ENCODE peak calls at places on chromosomes 11 and 22, in seven cellular contexts. S is AG09309; N is lower lobe of right lung; H is activated CD8-positive, alpha-beta T cell treated with anti-CD3 and anti-CD28 coated beads for 36 hours; K is GM12878; W is fibroblast of mammary gland; B is AG10803. T is an unnamed sample.

GRCh38 chr22:38832005-38832978 is 11.5 kb downstream of the NPTXR start:
- DNase-seq in S (no peak), N (peak), H (no peak), K (no peak), W (no peak), B (no peak), T (no peak)

GRCh38 chr22:50444663-50445062 is 30.2 kb downstream of the SBF1 start:
- DNase-seq in S (peak), N (peak), H (no peak), K (no peak), W (peak), B (peak), T (peak)

GRCh38 chr22:22870577-22871398 is 16.8 kb upstream of the IGLL5 start:
- DNase-seq in S (no peak), N (no peak), H (no peak), K (no peak), W (no peak), B (no peak), T (no peak)

GRCh38 chr11:35919244-35919643 is 24.6 kb upstream of the LDLRAD3 start:
- DNase-seq in S (no peak), N (no peak), H (no peak), K (no peak), W (no peak), B (no peak), T (no peak)

GRCh38 chr22:43540570-43540969 is 128.8 kb downstream of the MPPED1 start:
- DNase-seq in S (no peak), N (no peak), H (no peak), K (no peak), W (no peak), B (no peak), T (no peak)

GRCh38 chr11:122917311-122917710 is 34.8 kb downstream of the JHY start:
- DNase-seq in S (peak), N (no peak), H (no peak), K (no peak), W (peak), B (peak), T (no peak)

GRCh38 chr11:62148271-62148980 is 24.6 kb downstream of the INCENP start:
- DNase-seq in S (no peak), N (peak), H (no peak), K (no peak), W (no peak), B (no peak), T (no peak)

GRCh38 chr22:50074551-50075042 is 10.6 kb downstream of the MLC1 start:
- DNase-seq in S (no peak), N (no peak), H (no peak), K (no peak), W (no peak), B (no peak), T (no peak)

GRCh38 chr11:61378713-61379313 is 13.6 kb upstream of the TMEM216 start:
- DNase-seq in S (peak), N (no peak), H (no peak), K (no peak), W (peak), B (peak), T (peak)

GRCh38 chr11:65981972-65982823 is 19.8 kb downstream of the EIF1AD start:
- DNase-seq in S (no peak), N (no peak), H (no peak), K (no peak), W (no peak), B (no peak), T (no peak)

GRCh38 chr22:48796295-48797015 is 1031.2 kb downstream of the BRD1 start:
- DNase-seq in S (no peak), N (no peak), H (no peak), K (no peak), W (no peak), B (no peak), T (no peak)

GRCh38 chr11:118785362-118785761 is 5.6 kb downstream of the DDX6 start:
- DNase-seq in S (no peak), N (no peak), H (peak), K (no peak), W (peak), B (peak), T (no peak)

GRCh38 chr11:99739464-99740089 is 718.8 kb downstream of the CNTN5 start:
- DNase-seq in S (no peak), N (no peak), H (no peak), K (no peak), W (peak), B (no peak), T (no peak)

GRCh38 chr11:94638278-94638901 is 71.2 kb downstream of the PIWIL4 start:
- DNase-seq in S (no peak), N (no peak), H (no peak), K (no peak), W (no peak), B (peak), T (no peak)

GRCh38 chr22:22884888-22885840 is 2.5 kb upstream of the IGLL5 start:
- DNase-seq in S (no peak), N (no peak), H (peak), K (no peak), W (no peak), B (no peak), T (no peak)

GRCh38 chr11:97772696-97773095 is 1248.1 kb upstream of the CNTN5 start:
- DNase-seq in S (no peak), N (no peak), H (no peak), K (no peak), W (no peak), B (no peak), T (no peak)

GRCh38 chr11:68142028-68142412 is 20.8 kb upstream of the CHKA start:
- DNase-seq in S (no peak), N (peak), H (peak), K (no peak), W (no peak), B (no peak), T (no peak)

GRCh38 chr11:59755701-59756495 is 722 bp downstream of the STX3 start:
- DNase-seq in S (peak), N (peak), H (peak), K (no peak), W (peak), B (peak), T (no peak)

GRCh38 chr11:6315811-6316425 is 4.4 kb downstream of the CAVIN3 start:
- DNase-seq in S (no peak), N (peak), H (peak), K (no peak), W (peak), B (peak), T (no peak)

GRCh38 chr11:112525270-112525669 is 264.6 kb upstream of the PLET1 start:
- DNase-seq in S (no peak), N (peak), H (no peak), K (no peak), W (peak), B (peak), T (no peak)

GRCh38 chr22:38235240-38235850 is 33.6 kb downstream of the MAFF start:
- DNase-seq in S (no peak), N (no peak), H (no peak), K (no peak), W (peak), B (no peak), T (no peak)

GRCh38 chr11:61766353-61766841 is 14.0 kb downstream of the MYRF start:
- DNase-seq in S (no peak), N (peak), H (no peak), K (no peak), W (no peak), B (no peak), T (no peak)

GRCh38 chr11:123300874-123301695 is 106.0 kb upstream of the CLMP start:
- DNase-seq in S (peak), N (no peak), H (no peak), K (peak), W (peak), B (no peak), T (peak)

GRCh38 chr11:65779919-65780769 is 632 bp downstream of the AP5B1 start:
- DNase-seq in S (no peak), N (peak), H (peak), K (peak), W (peak), B (peak), T (no peak)

GRCh38 chr22:27879923-27880322 is 39.1 kb downstream of the PITPNB start:
- DNase-seq in S (no peak), N (no peak), H (peak), K (no peak), W (peak), B (peak), T (no peak)

GRCh38 chr11:74371269-74372039 is 26.8 kb downstream of the PGM2L1 start:
- DNase-seq in S (peak), N (no peak), H (no peak), K (no peak), W (peak), B (peak), T (peak)
- TF ChIP-seq CTCF in S (no peak), N (no peak), H (no peak), K (no peak), W (no peak), B (no peak), T (no peak)

DNA sequence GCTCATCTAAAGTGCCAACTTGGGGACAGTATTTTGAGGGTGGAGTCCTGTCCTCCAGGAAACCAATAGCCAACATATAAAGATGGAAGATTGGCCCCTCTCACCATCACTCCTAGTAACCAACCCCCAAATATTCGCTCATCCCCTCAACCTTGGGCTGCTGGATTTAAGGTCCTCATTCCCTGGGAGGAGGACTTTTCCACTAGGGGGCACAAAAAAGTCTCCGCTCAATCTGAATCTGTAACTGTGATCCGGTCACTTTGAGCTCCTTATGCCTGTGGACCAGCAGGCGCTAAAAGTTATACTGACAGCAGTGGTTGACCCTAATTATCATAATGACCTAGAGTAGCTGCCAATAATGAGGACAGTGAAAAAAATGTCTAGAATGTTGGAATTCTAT is 20.5 kb upstream of the CLPB start:
- DNase-seq in S (no peak), N (no peak), H (no peak), K (no peak), W (no peak), B (no peak), T (no peak)
- TF ChIP-seq CTCF in S (no peak), N (no peak), H (no peak), K (no peak), W (peak), B (peak), T (peak)

GRCh38 chr11:27119396-27119795 is 78.8 kb downstream of the BBOX1 start:
- DNase-seq in S (no peak), N (no peak), H (no peak), K (no peak), W (no peak), B (no peak), T (no peak)

GRCh38 chr11:27120211-27120610 is 79.6 kb downstream of the BBOX1 start:
- DNase-seq in S (peak), N (no peak), H (no peak), K (no peak), W (peak), B (peak), T (no peak)

GRCh38 chr11:27124514-27125264 is 84.1 kb downstream of the BBOX1 start:
- DNase-seq in S (peak), N (no peak), H (no peak), K (no peak), W (peak), B (peak), T (no peak)
- TF ChIP-seq CTCF in S (peak), N (peak), H (no peak), K (no peak), W (peak), B (peak), T (peak)

GRCh38 chr11:58577441-58578135 is 1.3 kb upstream of the ZFP91 start:
- DNase-seq in S (peak), N (peak), H (peak), K (peak), W (peak), B (peak), T (peak)

GRCh38 chr11:58575377-58576020 is at the start of gene LPXN:
- DNase-seq in S (peak), N (no peak), H (peak), K (no peak), W (peak), B (peak), T (no peak)

GRCh38 chr11:58578635-58579191 is at the start of gene ZFP91:
- DNase-seq in S (peak), N (peak), H (peak), K (peak), W (peak), B (peak), T (peak)

GRCh38 chr11:58578136-58578634 is 678 bp upstream of the ZFP91 start:
- DNase-seq in S (peak), N (peak), H (peak), K (peak), W (peak), B (peak), T (peak)

DNA sequence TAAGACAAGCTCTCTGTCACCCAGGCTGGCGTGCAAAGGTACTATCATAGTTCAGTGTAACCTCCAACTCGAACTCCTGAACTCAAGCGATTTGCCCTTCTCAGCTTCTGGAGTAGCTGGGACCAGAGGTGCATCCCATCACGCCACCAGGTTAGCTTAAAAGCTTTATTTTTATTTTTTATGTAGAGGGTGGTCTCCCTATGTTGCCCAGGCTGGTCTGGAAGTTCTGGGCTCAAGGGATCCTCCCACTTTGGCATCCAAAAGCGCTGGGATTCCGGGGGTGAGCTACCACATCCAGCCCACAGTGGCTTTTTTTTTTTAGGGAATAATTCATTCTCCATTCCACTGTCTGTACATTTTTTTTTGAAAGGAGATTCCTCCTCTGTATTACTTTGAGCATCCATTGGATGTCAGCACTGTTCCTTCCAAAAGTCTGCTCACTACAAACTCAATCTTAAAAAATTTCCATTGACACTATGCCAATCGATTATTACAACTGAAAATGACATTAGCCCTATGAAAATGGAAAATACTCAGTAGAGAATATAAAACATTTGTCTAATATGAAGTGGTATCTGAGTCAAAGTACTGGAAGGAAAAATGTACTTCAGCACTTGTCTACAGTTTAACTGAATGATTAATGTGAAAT is 1.3 kb upstream of the LPXN start:
- DNase-seq in S (no peak), N (no peak), H (peak), K (no peak), W (peak), B (peak), T (no peak)
- TF ChIP-seq CTCF in S (peak), N (peak), H (peak), K (peak), W (peak), B (peak), T (peak)

GRCh38 chr11:24963879-24964278 is 467.0 kb downstream of the LUZP2 start:
- DNase-seq in S (no peak), N (no peak), H (no peak), K (no peak), W (no peak), B (no peak), T (no peak)
- TF ChIP-seq CTCF in S (no peak), N (no peak), H (no peak), K (no peak), W (no peak), B (no peak), T (no peak)

GRCh38 chr11:46918087-46918751 is at the start of gene LRP4:
- DNase-seq in S (no peak), N (no peak), H (peak), K (no peak), W (no peak), B (no peak), T (no peak)
- TF ChIP-seq CTCF in S (no peak), N (no peak), H (no peak), K (no peak), W (no peak), B (no peak), T (no peak)

GRCh38 chr11:92550411-92550810 is 325.8 kb downstream of the FAT3 start:
- DNase-seq in S (no peak), N (no peak), H (no peak), K (no peak), W (no peak), B (no peak), T (no peak)

GRCh38 chr11:92550871-92551270 is 326.3 kb downstream of the FAT3 start:
- DNase-seq in S (no peak), N (no peak), H (no peak), K (no peak), W (no peak), B (no peak), T (no peak)

GRCh38 chr11:92556435-92556834 is 331.8 kb downstream of the FAT3 start:
- DNase-seq in S (no peak), N (no peak), H (no peak), K (no peak), W (peak), B (peak), T (no peak)

GRCh38 chr11:92554662-92555061 is 330.0 kb downstream of the FAT3 start:
- DNase-seq in S (no peak), N (no peak), H (no peak), K (no peak), W (no peak), B (no peak), T (no peak)

GRCh38 chr11:92552942-92553341 is 328.3 kb downstream of the FAT3 start:
- DNase-seq in S (no peak), N (no peak), H (no peak), K (no peak), W (peak), B (peak), T (no peak)
- TF ChIP-seq CTCF in S (peak), N (no peak), H (no peak), K (peak), W (peak), B (peak), T (peak)

GRCh38 chr11:43278302-43278956 is 33.4 kb upstream of the API5 start:
- DNase-seq in S (no peak), N (no peak), H (no peak), K (no peak), W (peak), B (peak), T (no peak)
- TF ChIP-seq CTCF in S (peak), N (no peak), H (peak), K (peak), W (peak), B (peak), T (peak)

DNA sequence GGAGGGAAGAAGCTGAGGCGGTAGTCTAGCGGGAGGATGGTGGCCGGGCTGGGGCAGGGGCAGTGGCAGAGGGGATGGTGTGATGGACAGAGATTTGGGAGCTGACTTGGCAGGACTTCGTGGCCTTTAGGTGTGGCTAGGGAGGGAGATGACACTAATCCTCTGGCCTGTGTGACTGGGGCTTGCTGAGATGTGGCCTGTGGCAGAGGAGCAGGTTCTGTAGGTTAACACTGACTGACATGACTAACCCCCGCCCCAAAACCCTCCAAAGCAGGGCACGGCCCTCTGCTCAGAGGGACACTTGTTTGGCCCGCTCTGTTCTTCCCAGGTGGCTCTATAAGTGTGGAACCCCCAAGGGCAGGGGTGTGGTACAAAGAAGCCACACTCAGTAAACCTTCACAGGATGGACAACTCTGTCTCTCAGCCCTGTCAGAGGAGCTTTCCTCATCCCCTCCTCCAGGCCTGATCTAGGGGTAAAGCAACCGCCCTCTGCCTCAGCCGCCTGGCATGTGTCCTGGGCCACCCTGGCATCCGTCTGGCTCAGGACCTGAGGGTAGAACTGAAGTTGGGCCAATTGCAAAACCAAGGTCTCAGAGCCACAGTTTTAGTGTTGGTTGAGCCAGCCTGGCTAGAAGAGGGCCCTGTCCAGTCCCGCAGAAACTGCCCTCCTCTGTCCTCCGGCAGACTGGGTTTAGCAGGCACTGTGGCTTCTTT is 15.6 kb downstream of the TOM1 start:
- DNase-seq in S (no peak), N (no peak), H (no peak), K (no peak), W (no peak), B (peak), T (no peak)
- TF ChIP-seq CTCF in S (no peak), N (no peak), H (no peak), K (no peak), W (no peak), B (no peak), T (no peak)

GRCh38 chr11:46524201-46524600 is 69.6 kb downstream of the AMBRA1 start:
- DNase-seq in S (no peak), N (no peak), H (no peak), K (no peak), W (no peak), B (no peak), T (no peak)

GRCh38 chr11:46522682-46523281 is 71.0 kb downstream of the AMBRA1 start:
- DNase-seq in S (no peak), N (no peak), H (no peak), K (no peak), W (no peak), B (no peak), T (no peak)

GRCh38 chr11:46520971-46521745 is 72.7 kb downstream of the AMBRA1 start:
- DNase-seq in S (no peak), N (no peak), H (no peak), K (no peak), W (peak), B (peak), T (no peak)

GRCh38 chr11:46523290-46523689 is 70.5 kb downstream of the AMBRA1 start:
- DNase-seq in S (no peak), N (no peak), H (no peak), K (no peak), W (no peak), B (no peak), T (no peak)

DNA sequence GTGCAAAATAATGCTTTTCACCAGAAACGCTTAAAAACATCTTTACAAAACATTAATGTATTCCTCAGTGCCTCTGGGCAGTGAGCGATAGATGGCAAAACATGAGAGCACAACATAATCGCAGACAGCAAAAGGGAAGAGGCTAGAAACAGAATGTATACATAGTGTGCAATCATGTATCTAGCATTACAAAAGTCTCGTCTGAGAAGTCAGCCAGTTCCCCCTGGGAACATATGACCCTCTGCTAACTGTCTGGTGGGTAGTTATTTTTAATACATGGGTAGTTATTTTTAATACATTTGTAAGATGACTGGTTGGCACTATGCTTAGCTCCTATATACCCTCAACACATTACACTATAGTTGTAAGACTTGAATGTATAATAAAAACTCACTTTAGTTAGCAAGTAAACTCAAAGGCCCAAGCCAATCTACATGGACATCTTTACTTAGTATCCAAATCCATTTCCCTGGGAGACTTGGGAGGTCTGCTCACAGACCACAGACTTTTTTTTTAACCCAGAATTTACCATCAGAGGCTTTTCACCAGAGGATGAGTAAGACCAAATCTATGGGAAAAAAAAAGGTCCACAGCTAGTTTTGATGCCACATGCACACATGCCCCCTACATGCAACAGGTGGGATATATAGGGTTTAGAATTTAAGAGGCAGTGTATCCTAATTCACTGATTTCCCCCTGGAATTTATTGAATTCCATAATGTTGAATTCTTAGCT is 71.7 kb downstream of the AMBRA1 start:
- DNase-seq in S (no peak), N (no peak), H (no peak), K (no peak), W (peak), B (peak), T (no peak)
- TF ChIP-seq CTCF in S (peak), N (no peak), H (peak), K (peak), W (peak), B (peak), T (peak)

T was measured in BJ.